ENCODE peak calls at places on chromosomes 1 and 21, in six cellular contexts. H is HCEC 1CT, J is pancreas, N is MV-4-11, C is heart right ventricle, X is HTR-8/SVneo. D is an unnamed sample.
A peak's percentile ranks its signal among the peaks of the same experiment; 100 is the strongest.

GRCh38 chr1:6392081-6392879 is 1.3 kb downstream of the ACOT7 start:
- DNase-seq in N (peak; percentile 15), X (no peak), C (no peak), J (no peak), H (no peak), D (no peak)

GRCh38 chr1:223332997-223333396 is 31.0 kb downstream of the SUSD4 start:
- DNase-seq in N (no peak), X (no peak), C (no peak), J (no peak), H (no peak), D (no peak)

GRCh38 chr1:162681127-162681435 is 48.8 kb downstream of the DDR2 start:
- DNase-seq in J (no peak), X (no peak), N (no peak), C (no peak), H (no peak), D (no peak)

GRCh38 chr1:117783586-117784396 is 145.6 kb downstream of the GDAP2 start:
- DNase-seq in X (no peak), C (no peak), N (no peak), J (no peak), H (no peak), D (no peak)

GRCh38 chr1:159953866-159954515 is at the start of gene SLAMF9:
- DNase-seq in N (peak; percentile 89), C (no peak), J (no peak), X (peak; percentile 21), H (peak; percentile 48), D (no peak)

GRCh38 chr1:150061632-150062101 is 5.9 kb upstream of the VPS45 start:
- DNase-seq in N (peak; percentile 4), J (no peak), X (peak; percentile 25), H (peak; percentile 90), C (no peak), D (peak; percentile 28)

GRCh38 chr1:82733645-82734044 is 932.9 kb downstream of the ADGRL2 start:
- DNase-seq in H (no peak), J (no peak), X (no peak), C (no peak), N (no peak), D (no peak)

GRCh38 chr1:9249534-9250335 is 15.2 kb downstream of the H6PD start:
- DNase-seq in C (peak; percentile 69), X (no peak), N (peak; percentile 20), J (peak; percentile 82), H (peak; percentile 42), D (no peak)

GRCh38 chr1:241842565-241842964 is 5.4 kb upstream of the EXO1 start:
- DNase-seq in H (peak; percentile 72), C (no peak), X (no peak), J (no peak), N (no peak), D (no peak)

GRCh38 chr21:38982096-38982495 is 176.4 kb downstream of the ETS2 start:
- DNase-seq in C (no peak), H (no peak), X (peak; percentile 64), J (no peak), N (no peak), D (no peak)

GRCh38 chr1:216032977-216033376 is 390.3 kb downstream of the USH2A start:
- DNase-seq in C (no peak), J (no peak), X (no peak), N (no peak), H (no peak), D (no peak)

GRCh38 chr1:20496241-20496661 is 10.2 kb upstream of the CAMK2N1 start:
- DNase-seq in H (peak; percentile 41), X (no peak), J (no peak), C (no peak), N (no peak), D (peak; percentile 99)

GRCh38 chr1:162930532-162931438 is 69.8 kb upstream of the CCDC190 start:
- DNase-seq in N (no peak), J (no peak), C (no peak), H (no peak), X (no peak), D (no peak)

GRCh38 chr1:170711682-170712081 is 47.8 kb downstream of the PRRX1 start:
- DNase-seq in H (peak; percentile 97), N (no peak), C (no peak), J (no peak), X (no peak), D (no peak)

GRCh38 chr1:195745170-195746009 is 862.9 kb downstream of the KCNT2 start:
- DNase-seq in N (no peak), X (no peak), C (no peak), H (no peak), J (no peak), D (no peak)

GRCh38 chr1:91226741-91227140 is 177.9 kb downstream of the HFM1 start:
- DNase-seq in J (no peak), C (no peak), H (no peak), N (no peak), X (no peak), D (no peak)

GRCh38 chr1:110214454-110215404 is 4.6 kb downstream of the KCNC4 start:
- DNase-seq in H (no peak), C (no peak), J (peak; percentile 64), X (no peak), N (no peak), D (no peak)

GRCh38 chr21:31515253-31515652 is 144.2 kb upstream of the SOD1 start:
- DNase-seq in N (no peak), J (no peak), C (no peak), H (no peak), X (no peak), D (no peak)

GRCh38 chr1:162136760-162137537 is 67.5 kb downstream of the NOS1AP start:
- DNase-seq in X (peak; percentile 66), J (no peak), C (no peak), H (peak; percentile 91), N (no peak), D (peak; percentile 43)

GRCh38 chr1:180310095-180310494 is 80.0 kb downstream of the LHX4 start:
- DNase-seq in H (peak; percentile 62), J (no peak), N (peak; percentile 12), X (no peak), C (no peak), D (no peak)

GRCh38 chr1:200917291-200917817 is 22.7 kb downstream of the INAVA start:
- DNase-seq in J (no peak), X (no peak), C (peak; percentile 75), N (no peak), H (no peak), D (no peak)

GRCh38 chr1:94801919-94802546 is 18.1 kb upstream of the SLC44A3 start:
- DNase-seq in X (peak; percentile 54), C (peak; percentile 21), H (peak; percentile 97), N (peak; percentile 84), J (peak; percentile 66), D (peak; percentile 68)

GRCh38 chr1:164611754-164612642 is 53.0 kb downstream of the PBX1 start:
- DNase-seq in C (peak; percentile 33), X (peak; percentile 70), N (peak; percentile 43), H (no peak), J (no peak), D (peak; percentile 71)

GRCh38 chr1:82491301-82491986 is 690.7 kb downstream of the ADGRL2 start:
- DNase-seq in X (no peak), C (peak; percentile 35), J (no peak), N (no peak), H (no peak), D (no peak)

GRCh38 chr21:41954654-41955499 is 1.1 kb upstream of the C2CD2 start:
- DNase-seq in C (no peak), J (no peak), H (no peak), X (no peak), N (peak; percentile 16), D (no peak)

GRCh38 chr1:115677172-115677542 is 35.4 kb downstream of the VANGL1 start:
- DNase-seq in J (no peak), X (no peak), N (peak; percentile 12), H (no peak), C (no peak), D (no peak)

GRCh38 chr1:173474097-173474779 is 2.9 kb upstream of the PRDX6 start:
- DNase-seq in H (peak; percentile 8), J (no peak), C (no peak), N (no peak), X (no peak), D (no peak)

GRCh38 chr1:2314803-2315710 is 76.3 kb downstream of the MORN1 start:
- DNase-seq in N (no peak), C (peak; percentile 74), H (peak; percentile 41), J (no peak), X (peak; percentile 84), D (no peak)

GRCh38 chr1:32318127-32318869 is 17.7 kb downstream of the MARCKSL1 start:
- DNase-seq in X (no peak), H (no peak), N (no peak), C (no peak), J (no peak), D (no peak)

GRCh38 chr1:230044729-230045128 is 22.3 kb upstream of the GALNT2 start:
- DNase-seq in C (no peak), H (no peak), N (no peak), X (no peak), J (no peak), D (no peak)

GRCh38 chr1:168271636-168272035 is 9.0 kb upstream of the TBX19 start:
- DNase-seq in H (no peak), X (no peak), N (no peak), C (no peak), J (no peak), D (peak; percentile 34)

GRCh38 chr1:156661932-156662587 is 15.1 kb downstream of the NES start:
- DNase-seq in C (no peak), N (peak; percentile 40), X (no peak), H (peak; percentile 30), J (peak; percentile 24), D (no peak)

GRCh38 chr1:228463559-228464455 is 23.4 kb upstream of the RNF187 start:
- DNase-seq in C (no peak), J (no peak), N (peak; percentile 86), H (no peak), X (peak; percentile 57), D (peak; percentile 18)

GRCh38 chr1:44723064-44723463 is 7.9 kb downstream of the RNU5D-1 start:
- DNase-seq in H (no peak), J (no peak), N (no peak), X (no peak), C (no peak), D (no peak)